ENCODE peak calls at places on chromosomes 13 and 19, in ten cellular contexts. One of them, this sample, is unnamed.

GRCh38 chr19:29285187-29285687 is 72.3 kb upstream of the UQCRFS1 start:
- DNase-seq in fibroblast of mammary gland: no peak
- DNase-seq in body of pancreas: no peak
- DNase-seq in colonic mucosa: no peak
- DNase-seq in adrenal gland: no peak
- DNase-seq in AG10803: peak
- DNase-seq in lower leg skin: no peak
- DNase-seq in uterus: no peak
- DNase-seq in fibroblast of pulmonary artery: no peak
- DNase-seq in left ventricle myocardium inferior: no peak
- DNase-seq in this sample: no peak

GRCh38 chr13:76570485-76570884 is 315.7 kb downstream of the KCTD12 start:
- DNase-seq in lower leg skin: no peak
- DNase-seq in left ventricle myocardium inferior: no peak
- DNase-seq in fibroblast of pulmonary artery: no peak
- DNase-seq in adrenal gland: no peak
- DNase-seq in AG10803: no peak
- DNase-seq in uterus: no peak
- DNase-seq in colonic mucosa: no peak
- DNase-seq in body of pancreas: no peak
- DNase-seq in fibroblast of mammary gland: no peak
- DNase-seq in this sample: no peak

GRCh38 chr19:55369651-55370304 is 485 bp downstream of the IL11 start:
- DNase-seq in fibroblast of pulmonary artery: peak
- DNase-seq in colonic mucosa: no peak
- DNase-seq in AG10803: peak
- DNase-seq in fibroblast of mammary gland: peak
- DNase-seq in body of pancreas: no peak
- DNase-seq in left ventricle myocardium inferior: no peak
- DNase-seq in uterus: no peak
- DNase-seq in lower leg skin: no peak
- DNase-seq in adrenal gland: no peak
- DNase-seq in this sample: peak

GRCh38 chr19:18251587-18252369 is 22.5 kb downstream of the IQCN start:
- DNase-seq in colonic mucosa: peak
- DNase-seq in body of pancreas: peak
- DNase-seq in uterus: peak
- DNase-seq in left ventricle myocardium inferior: peak
- DNase-seq in AG10803: peak
- DNase-seq in lower leg skin: peak
- DNase-seq in fibroblast of mammary gland: peak
- DNase-seq in fibroblast of pulmonary artery: peak
- DNase-seq in adrenal gland: peak
- DNase-seq in this sample: peak

GRCh38 chr13:101935828-101936227 is 466.0 kb downstream of the FGF14 start:
- DNase-seq in left ventricle myocardium inferior: no peak
- DNase-seq in body of pancreas: no peak
- DNase-seq in AG10803: no peak
- DNase-seq in uterus: no peak
- DNase-seq in fibroblast of mammary gland: no peak
- DNase-seq in lower leg skin: no peak
- DNase-seq in adrenal gland: no peak
- DNase-seq in colonic mucosa: no peak
- DNase-seq in fibroblast of pulmonary artery: no peak
- DNase-seq in this sample: no peak

GRCh38 chr19:18173054-18173571 is 500 bp upstream of the IFI30 start:
- DNase-seq in adrenal gland: peak
- DNase-seq in colonic mucosa: no peak
- DNase-seq in uterus: no peak
- DNase-seq in left ventricle myocardium inferior: peak
- DNase-seq in fibroblast of pulmonary artery: no peak
- DNase-seq in fibroblast of mammary gland: peak
- DNase-seq in body of pancreas: no peak
- DNase-seq in AG10803: no peak
- DNase-seq in lower leg skin: no peak
- DNase-seq in this sample: no peak

GRCh38 chr19:31648347-31648746 is 299.1 kb upstream of the TSHZ3 start:
- DNase-seq in body of pancreas: no peak
- DNase-seq in fibroblast of mammary gland: no peak
- DNase-seq in AG10803: no peak
- DNase-seq in fibroblast of pulmonary artery: no peak
- DNase-seq in uterus: no peak
- DNase-seq in lower leg skin: no peak
- DNase-seq in adrenal gland: no peak
- DNase-seq in colonic mucosa: no peak
- DNase-seq in left ventricle myocardium inferior: no peak
- DNase-seq in this sample: no peak

GRCh38 chr19:35170359-35171061 is 16.0 kb downstream of the FXYD5 start:
- DNase-seq in colonic mucosa: no peak
- DNase-seq in lower leg skin: no peak
- DNase-seq in fibroblast of mammary gland: peak
- DNase-seq in fibroblast of pulmonary artery: peak
- DNase-seq in uterus: no peak
- DNase-seq in left ventricle myocardium inferior: no peak
- DNase-seq in AG10803: no peak
- DNase-seq in body of pancreas: no peak
- DNase-seq in adrenal gland: no peak
- DNase-seq in this sample: no peak

GRCh38 chr19:18460313-18460712 is 22.4 kb upstream of the ISYNA1 start:
- DNase-seq in colonic mucosa: no peak
- DNase-seq in AG10803: peak
- DNase-seq in adrenal gland: peak
- DNase-seq in lower leg skin: peak
- DNase-seq in body of pancreas: peak
- DNase-seq in fibroblast of pulmonary artery: peak
- DNase-seq in fibroblast of mammary gland: peak
- DNase-seq in left ventricle myocardium inferior: peak
- DNase-seq in uterus: peak
- DNase-seq in this sample: no peak

GRCh38 chr13:27979001-27979643 is 9.4 kb downstream of the URAD start:
- DNase-seq in lower leg skin: no peak
- DNase-seq in AG10803: no peak
- DNase-seq in adrenal gland: no peak
- DNase-seq in fibroblast of pulmonary artery: no peak
- DNase-seq in left ventricle myocardium inferior: no peak
- DNase-seq in fibroblast of mammary gland: no peak
- DNase-seq in uterus: no peak
- DNase-seq in body of pancreas: no peak
- DNase-seq in colonic mucosa: peak
- DNase-seq in this sample: no peak

GRCh38 chr19:35543280-35544109 is 1.9 kb upstream of the TMEM147 start:
- DNase-seq in lower leg skin: no peak
- DNase-seq in AG10803: no peak
- DNase-seq in fibroblast of mammary gland: no peak
- DNase-seq in body of pancreas: no peak
- DNase-seq in adrenal gland: no peak
- DNase-seq in colonic mucosa: no peak
- DNase-seq in fibroblast of pulmonary artery: no peak
- DNase-seq in left ventricle myocardium inferior: no peak
- DNase-seq in uterus: no peak
- DNase-seq in this sample: no peak

GRCh38 chr13:33229446-33230177 is 55.9 kb downstream of the STARD13 start:
- DNase-seq in fibroblast of mammary gland: no peak
- DNase-seq in colonic mucosa: no peak
- DNase-seq in AG10803: peak
- DNase-seq in fibroblast of pulmonary artery: no peak
- DNase-seq in body of pancreas: no peak
- DNase-seq in left ventricle myocardium inferior: no peak
- DNase-seq in adrenal gland: no peak
- DNase-seq in uterus: no peak
- DNase-seq in lower leg skin: no peak
- DNase-seq in this sample: no peak

GRCh38 chr13:26946675-26947342 is 186.2 kb upstream of the GPR12 start:
- DNase-seq in body of pancreas: no peak
- DNase-seq in AG10803: peak
- DNase-seq in colonic mucosa: no peak
- DNase-seq in fibroblast of mammary gland: peak
- DNase-seq in uterus: no peak
- DNase-seq in lower leg skin: no peak
- DNase-seq in fibroblast of pulmonary artery: peak
- DNase-seq in left ventricle myocardium inferior: no peak
- DNase-seq in adrenal gland: no peak
- DNase-seq in this sample: peak

GRCh38 chr13:77737583-77738200 is 40.2 kb downstream of the SLAIN1 start:
- DNase-seq in body of pancreas: no peak
- DNase-seq in uterus: no peak
- DNase-seq in fibroblast of mammary gland: no peak
- DNase-seq in fibroblast of pulmonary artery: no peak
- DNase-seq in colonic mucosa: no peak
- DNase-seq in adrenal gland: no peak
- DNase-seq in lower leg skin: no peak
- DNase-seq in left ventricle myocardium inferior: no peak
- DNase-seq in AG10803: no peak
- DNase-seq in this sample: no peak

GRCh38 chr13:49466240-49466914 is 22.3 kb downstream of the SETDB2 start:
- DNase-seq in adrenal gland: no peak
- DNase-seq in lower leg skin: no peak
- DNase-seq in colonic mucosa: no peak
- DNase-seq in fibroblast of pulmonary artery: no peak
- DNase-seq in left ventricle myocardium inferior: no peak
- DNase-seq in AG10803: no peak
- DNase-seq in body of pancreas: no peak
- DNase-seq in uterus: no peak
- DNase-seq in fibroblast of mammary gland: no peak
- DNase-seq in this sample: no peak

GRCh38 chr19:33628921-33629825 is 7.4 kb downstream of the CHST8 start:
- DNase-seq in fibroblast of mammary gland: no peak
- DNase-seq in left ventricle myocardium inferior: no peak
- DNase-seq in fibroblast of pulmonary artery: no peak
- DNase-seq in adrenal gland: no peak
- DNase-seq in colonic mucosa: no peak
- DNase-seq in AG10803: no peak
- DNase-seq in body of pancreas: no peak
- DNase-seq in uterus: no peak
- DNase-seq in lower leg skin: no peak
- DNase-seq in this sample: no peak

GRCh38 chr13:26486550-26486949 is 70.9 kb upstream of the WASF3 start:
- DNase-seq in fibroblast of pulmonary artery: no peak
- DNase-seq in fibroblast of mammary gland: no peak
- DNase-seq in adrenal gland: no peak
- DNase-seq in uterus: peak
- DNase-seq in AG10803: no peak
- DNase-seq in body of pancreas: no peak
- DNase-seq in colonic mucosa: no peak
- DNase-seq in lower leg skin: no peak
- DNase-seq in left ventricle myocardium inferior: peak
- DNase-seq in this sample: no peak

GRCh38 chr13:38496956-38497355 is 147.3 kb downstream of the UFM1 start:
- DNase-seq in lower leg skin: no peak
- DNase-seq in colonic mucosa: no peak
- DNase-seq in body of pancreas: no peak
- DNase-seq in fibroblast of mammary gland: peak
- DNase-seq in uterus: no peak
- DNase-seq in fibroblast of pulmonary artery: peak
- DNase-seq in left ventricle myocardium inferior: no peak
- DNase-seq in AG10803: no peak
- DNase-seq in adrenal gland: no peak
- DNase-seq in this sample: no peak

GRCh38 chr13:87255394-87255793 is 415.8 kb upstream of the SLITRK5 start:
- DNase-seq in fibroblast of mammary gland: no peak
- DNase-seq in left ventricle myocardium inferior: no peak
- DNase-seq in colonic mucosa: no peak
- DNase-seq in adrenal gland: no peak
- DNase-seq in AG10803: no peak
- DNase-seq in body of pancreas: no peak
- DNase-seq in uterus: no peak
- DNase-seq in lower leg skin: no peak
- DNase-seq in fibroblast of pulmonary artery: no peak
- DNase-seq in this sample: no peak

GRCh38 chr13:87259479-87260083 is 411.6 kb upstream of the SLITRK5 start:
- DNase-seq in fibroblast of pulmonary artery: no peak
- DNase-seq in AG10803: no peak
- DNase-seq in lower leg skin: no peak
- DNase-seq in adrenal gland: peak
- DNase-seq in left ventricle myocardium inferior: no peak
- DNase-seq in fibroblast of mammary gland: no peak
- DNase-seq in colonic mucosa: no peak
- DNase-seq in uterus: no peak
- DNase-seq in body of pancreas: no peak
- DNase-seq in this sample: no peak
- TF ChIP-seq CTCF in fibroblast of pulmonary artery: peak
- TF ChIP-seq CTCF in AG10803: peak
- TF ChIP-seq CTCF in lower leg skin: no peak
- TF ChIP-seq CTCF in adrenal gland: peak
- TF ChIP-seq CTCF in left ventricle myocardium inferior: peak
- TF ChIP-seq CTCF in fibroblast of mammary gland: no peak
- TF ChIP-seq CTCF in colonic mucosa: no peak
- TF ChIP-seq CTCF in uterus: no peak
- TF ChIP-seq CTCF in body of pancreas: peak
- TF ChIP-seq CTCF in this sample: no peak

GRCh38 chr19:23563326-23563725 is 123.7 kb downstream of the ZNF675 start:
- DNase-seq in lower leg skin: no peak
- DNase-seq in adrenal gland: no peak
- DNase-seq in uterus: no peak
- DNase-seq in fibroblast of mammary gland: no peak
- DNase-seq in left ventricle myocardium inferior: no peak
- DNase-seq in AG10803: no peak
- DNase-seq in fibroblast of pulmonary artery: no peak
- DNase-seq in colonic mucosa: no peak
- DNase-seq in body of pancreas: no peak
- DNase-seq in this sample: no peak
- H3K4me3 ChIP-seq in lower leg skin: no peak
- H3K4me3 ChIP-seq in adrenal gland: no peak
- H3K4me3 ChIP-seq in uterus: no peak
- H3K4me3 ChIP-seq in fibroblast of mammary gland: no peak
- H3K4me3 ChIP-seq in left ventricle myocardium inferior: no peak
- H3K4me3 ChIP-seq in AG10803: no peak
- H3K4me3 ChIP-seq in fibroblast of pulmonary artery: no peak
- H3K4me3 ChIP-seq in colonic mucosa: no peak
- H3K4me3 ChIP-seq in body of pancreas: no peak
- H3K4me3 ChIP-seq in this sample: no peak

GRCh38 chr19:51294211-51294976 is 17.1 kb upstream of the IGLON5 start:
- DNase-seq in fibroblast of mammary gland: no peak
- DNase-seq in body of pancreas: no peak
- DNase-seq in AG10803: no peak
- DNase-seq in colonic mucosa: no peak
- DNase-seq in uterus: no peak
- DNase-seq in fibroblast of pulmonary artery: no peak
- DNase-seq in lower leg skin: no peak
- DNase-seq in adrenal gland: no peak
- DNase-seq in left ventricle myocardium inferior: no peak
- DNase-seq in this sample: no peak
- TF ChIP-seq CTCF in fibroblast of mammary gland: no peak
- TF ChIP-seq CTCF in body of pancreas: no peak
- TF ChIP-seq CTCF in AG10803: no peak
- TF ChIP-seq CTCF in colonic mucosa: no peak
- TF ChIP-seq CTCF in uterus: no peak
- TF ChIP-seq CTCF in fibroblast of pulmonary artery: no peak
- TF ChIP-seq CTCF in lower leg skin: no peak
- TF ChIP-seq CTCF in adrenal gland: no peak
- TF ChIP-seq CTCF in left ventricle myocardium inferior: no peak
- TF ChIP-seq CTCF in this sample: no peak

DNA sequence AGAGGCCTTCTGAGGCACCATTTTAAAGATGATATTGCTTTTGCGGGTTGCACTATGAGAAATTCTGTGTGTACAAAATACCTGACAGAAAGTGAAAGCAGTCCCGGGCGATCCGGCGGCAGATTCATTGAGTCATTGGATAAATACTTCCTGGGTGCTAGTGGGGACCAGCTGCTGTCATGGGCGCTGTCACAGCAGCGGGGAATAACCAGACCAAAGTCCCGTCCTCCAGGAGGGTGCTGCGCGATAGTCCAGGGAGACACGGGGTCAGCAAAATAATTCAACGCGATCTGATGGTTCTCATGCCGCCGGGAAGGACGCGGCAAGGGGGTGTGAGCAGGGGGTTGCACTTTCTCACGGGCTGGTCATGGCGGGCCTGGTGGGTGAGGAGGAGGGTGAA is 13.5 kb downstream of the ZFR2 start:
- DNase-seq in AG10803: no peak
- DNase-seq in uterus: no peak
- DNase-seq in adrenal gland: no peak
- DNase-seq in colonic mucosa: peak
- DNase-seq in fibroblast of pulmonary artery: no peak
- DNase-seq in lower leg skin: no peak
- DNase-seq in fibroblast of mammary gland: no peak
- DNase-seq in body of pancreas: no peak
- DNase-seq in left ventricle myocardium inferior: no peak
- DNase-seq in this sample: no peak
- H3K4me3 ChIP-seq in AG10803: no peak
- H3K4me3 ChIP-seq in uterus: no peak
- H3K4me3 ChIP-seq in adrenal gland: no peak
- H3K4me3 ChIP-seq in colonic mucosa: no peak
- H3K4me3 ChIP-seq in fibroblast of pulmonary artery: no peak
- H3K4me3 ChIP-seq in lower leg skin: no peak
- H3K4me3 ChIP-seq in fibroblast of mammary gland: no peak
- H3K4me3 ChIP-seq in body of pancreas: no peak
- H3K4me3 ChIP-seq in left ventricle myocardium inferior: no peak
- H3K4me3 ChIP-seq in this sample: no peak

This sample was measured in foreskin fibroblast.